ENCODE peak calls at places on chromosomes 13 and 19, in seven cellular contexts. One of them, this sample, is unnamed.

GRCh38 chr13:27997904-27998522 is 9.5 kb upstream of the URAD start:
- DNase-seq in thoracic aorta: no peak
- DNase-seq in Karpas-422: peak; percentile 79
- DNase-seq in fibroblast of lung: peak; percentile 34
- DNase-seq in SK-N-SH: no peak
- DNase-seq in ovary: no peak
- DNase-seq in bronchial epithelial cell: peak; percentile 32
- DNase-seq in this sample: no peak

GRCh38 chr19:9431475-9431874 is 3.9 kb downstream of the ZNF266 start:
- DNase-seq in thoracic aorta: no peak
- DNase-seq in Karpas-422: peak; percentile 77
- DNase-seq in fibroblast of lung: peak; percentile 15
- DNase-seq in SK-N-SH: peak; percentile 59
- DNase-seq in ovary: no peak
- DNase-seq in bronchial epithelial cell: peak; percentile 9
- DNase-seq in this sample: no peak

GRCh38 chr13:33322474-33322827 is 36.9 kb upstream of the STARD13 start:
- DNase-seq in thoracic aorta: no peak
- DNase-seq in Karpas-422: no peak
- DNase-seq in fibroblast of lung: peak; percentile 93
- DNase-seq in SK-N-SH: no peak
- DNase-seq in ovary: peak; percentile 66
- DNase-seq in bronchial epithelial cell: no peak
- DNase-seq in this sample: no peak

GRCh38 chr13:107866666-107867623 is 348.4 kb downstream of the LIG4 start:
- DNase-seq in thoracic aorta: no peak
- DNase-seq in Karpas-422: no peak
- DNase-seq in fibroblast of lung: peak; percentile 60
- DNase-seq in SK-N-SH: peak; percentile 80
- DNase-seq in ovary: no peak
- DNase-seq in bronchial epithelial cell: no peak
- DNase-seq in this sample: no peak

GRCh38 chr13:34409496-34410163 is 532.4 kb upstream of the NBEA start:
- DNase-seq in thoracic aorta: no peak
- DNase-seq in Karpas-422: no peak
- DNase-seq in fibroblast of lung: no peak
- DNase-seq in SK-N-SH: no peak
- DNase-seq in ovary: no peak
- DNase-seq in bronchial epithelial cell: no peak
- DNase-seq in this sample: no peak

GRCh38 chr13:33352023-33352422 is 66.5 kb upstream of the STARD13 start:
- DNase-seq in thoracic aorta: no peak
- DNase-seq in Karpas-422: no peak
- DNase-seq in fibroblast of lung: no peak
- DNase-seq in SK-N-SH: peak; percentile 45
- DNase-seq in ovary: no peak
- DNase-seq in bronchial epithelial cell: no peak
- DNase-seq in this sample: no peak

GRCh38 chr13:48043789-48044503 is 6.4 kb downstream of the NUDT15 start:
- DNase-seq in thoracic aorta: no peak
- DNase-seq in Karpas-422: no peak
- DNase-seq in fibroblast of lung: peak; percentile 62
- DNase-seq in SK-N-SH: no peak
- DNase-seq in ovary: no peak
- DNase-seq in bronchial epithelial cell: peak; percentile 38
- DNase-seq in this sample: no peak

GRCh38 chr19:3608750-3609322 is 2.2 kb upstream of the TBXA2R start:
- DNase-seq in thoracic aorta: no peak
- DNase-seq in Karpas-422: no peak
- DNase-seq in fibroblast of lung: no peak
- DNase-seq in SK-N-SH: no peak
- DNase-seq in ovary: peak; percentile 29
- DNase-seq in bronchial epithelial cell: no peak
- DNase-seq in this sample: no peak

GRCh38 chr19:53132231-53132991 is at the start of gene ZNF415:
- DNase-seq in thoracic aorta: peak; percentile 25
- DNase-seq in Karpas-422: peak; percentile 98
- DNase-seq in fibroblast of lung: peak; percentile 81
- DNase-seq in SK-N-SH: peak; percentile 89
- DNase-seq in ovary: peak; percentile 86
- DNase-seq in bronchial epithelial cell: peak; percentile 42
- DNase-seq in this sample: no peak

GRCh38 chr13:69857188-69857821 is 250.3 kb upstream of the ATXN8OS start:
- DNase-seq in thoracic aorta: no peak
- DNase-seq in Karpas-422: peak; percentile 85
- DNase-seq in fibroblast of lung: peak; percentile 49
- DNase-seq in SK-N-SH: peak; percentile 7
- DNase-seq in ovary: no peak
- DNase-seq in bronchial epithelial cell: peak; percentile 55
- DNase-seq in this sample: peak; percentile 8

GRCh38 chr13:50081106-50081898 is 66.1 kb downstream of the KCNRG start:
- DNase-seq in thoracic aorta: no peak
- DNase-seq in Karpas-422: peak; percentile 79
- DNase-seq in fibroblast of lung: no peak
- DNase-seq in SK-N-SH: peak; percentile 68
- DNase-seq in ovary: peak; percentile 43
- DNase-seq in bronchial epithelial cell: peak; percentile 18
- DNase-seq in this sample: peak; percentile 77

GRCh38 chr13:49436890-49437289 is 7.0 kb downstream of the CAB39L start:
- DNase-seq in thoracic aorta: no peak
- DNase-seq in Karpas-422: peak; percentile 55
- DNase-seq in fibroblast of lung: peak; percentile 82
- DNase-seq in SK-N-SH: no peak
- DNase-seq in ovary: peak; percentile 71
- DNase-seq in bronchial epithelial cell: peak; percentile 33
- DNase-seq in this sample: no peak

GRCh38 chr13:30832845-30833332 is 73.2 kb upstream of the MEDAG start:
- DNase-seq in thoracic aorta: no peak
- DNase-seq in Karpas-422: no peak
- DNase-seq in fibroblast of lung: no peak
- DNase-seq in SK-N-SH: peak; percentile 82
- DNase-seq in ovary: peak; percentile 48
- DNase-seq in bronchial epithelial cell: peak; percentile 83
- DNase-seq in this sample: no peak

GRCh38 chr13:67275351-67275989 is 45.3 kb upstream of the PCDH9 start:
- DNase-seq in thoracic aorta: no peak
- DNase-seq in Karpas-422: no peak
- DNase-seq in fibroblast of lung: no peak
- DNase-seq in SK-N-SH: no peak
- DNase-seq in ovary: no peak
- DNase-seq in bronchial epithelial cell: no peak
- DNase-seq in this sample: no peak

GRCh38 chr13:105445793-105446192 is 1089.7 kb downstream of the EFNB2 start:
- DNase-seq in thoracic aorta: no peak
- DNase-seq in Karpas-422: no peak
- DNase-seq in fibroblast of lung: peak; percentile 52
- DNase-seq in SK-N-SH: no peak
- DNase-seq in ovary: no peak
- DNase-seq in bronchial epithelial cell: no peak
- DNase-seq in this sample: no peak

GRCh38 chr13:91845612-91846011 is 447.2 kb downstream of the GPC5 start:
- DNase-seq in thoracic aorta: no peak
- DNase-seq in Karpas-422: no peak
- DNase-seq in fibroblast of lung: no peak
- DNase-seq in SK-N-SH: no peak
- DNase-seq in ovary: no peak
- DNase-seq in bronchial epithelial cell: no peak
- DNase-seq in this sample: no peak

GRCh38 chr19:35206379-35206778 is 22.2 kb downstream of the FAM187B start:
- DNase-seq in thoracic aorta: no peak
- DNase-seq in Karpas-422: no peak
- DNase-seq in fibroblast of lung: no peak
- DNase-seq in SK-N-SH: no peak
- DNase-seq in ovary: no peak
- DNase-seq in bronchial epithelial cell: no peak
- DNase-seq in this sample: peak; percentile 63

GRCh38 chr13:64470751-64471150 is 2759.4 kb downstream of the PCDH9 start:
- DNase-seq in thoracic aorta: no peak
- DNase-seq in Karpas-422: no peak
- DNase-seq in fibroblast of lung: no peak
- DNase-seq in SK-N-SH: no peak
- DNase-seq in ovary: no peak
- DNase-seq in bronchial epithelial cell: no peak
- DNase-seq in this sample: no peak

GRCh38 chr13:85618514-85618913 is 180.7 kb downstream of the SLITRK6 start:
- DNase-seq in thoracic aorta: no peak
- DNase-seq in Karpas-422: no peak
- DNase-seq in fibroblast of lung: no peak
- DNase-seq in SK-N-SH: no peak
- DNase-seq in ovary: no peak
- DNase-seq in bronchial epithelial cell: no peak
- DNase-seq in this sample: no peak

GRCh38 chr13:114334305-114335053 is 20.2 kb downstream of the CHAMP1 start:
- DNase-seq in thoracic aorta: no peak
- DNase-seq in Karpas-422: no peak
- DNase-seq in fibroblast of lung: no peak
- DNase-seq in SK-N-SH: no peak
- DNase-seq in ovary: no peak
- DNase-seq in bronchial epithelial cell: no peak
- DNase-seq in this sample: no peak

GRCh38 chr13:45718063-45718462 is 15.9 kb downstream of the CBY2 start:
- DNase-seq in thoracic aorta: no peak
- DNase-seq in Karpas-422: peak; percentile 79
- DNase-seq in fibroblast of lung: peak; percentile 32
- DNase-seq in SK-N-SH: peak; percentile 48
- DNase-seq in ovary: no peak
- DNase-seq in bronchial epithelial cell: peak; percentile 36
- DNase-seq in this sample: no peak

GRCh38 chr19:18119243-18120105 is 21.9 kb downstream of the MAST3 start:
- DNase-seq in thoracic aorta: no peak
- DNase-seq in Karpas-422: peak; percentile 69
- DNase-seq in fibroblast of lung: no peak
- DNase-seq in SK-N-SH: no peak
- DNase-seq in ovary: no peak
- DNase-seq in bronchial epithelial cell: no peak
- DNase-seq in this sample: peak; percentile 41

GRCh38 chr19:49327878-49328544 is 3.0 kb upstream of the SLC6A16 start:
- DNase-seq in thoracic aorta: no peak
- DNase-seq in Karpas-422: peak; percentile 96
- DNase-seq in fibroblast of lung: peak; percentile 20
- DNase-seq in SK-N-SH: no peak
- DNase-seq in ovary: no peak
- DNase-seq in bronchial epithelial cell: peak; percentile 36
- DNase-seq in this sample: no peak

GRCh38 chr19:5070390-5070789 is 101.5 kb downstream of the KDM4B start:
- DNase-seq in thoracic aorta: no peak
- DNase-seq in Karpas-422: no peak
- DNase-seq in fibroblast of lung: no peak
- DNase-seq in SK-N-SH: no peak
- DNase-seq in ovary: no peak
- DNase-seq in bronchial epithelial cell: no peak
- DNase-seq in this sample: no peak
- H3K27me3 ChIP-seq in thoracic aorta: no peaks in the 10 kb centered on the region
- H3K27me3 ChIP-seq in Karpas-422: no peaks in the 10 kb centered on the region
- H3K27me3 ChIP-seq in fibroblast of lung: no peaks in the 10 kb centered on the region
- H3K27me3 ChIP-seq in SK-N-SH: no peaks in the 10 kb centered on the region
- H3K27me3 ChIP-seq in ovary: no peaks in the 10 kb centered on the region
- H3K27me3 ChIP-seq in bronchial epithelial cell: no peaks in the 10 kb centered on the region
- H3K27me3 ChIP-seq in this sample: no peaks in the 10 kb centered on the region

DNA sequence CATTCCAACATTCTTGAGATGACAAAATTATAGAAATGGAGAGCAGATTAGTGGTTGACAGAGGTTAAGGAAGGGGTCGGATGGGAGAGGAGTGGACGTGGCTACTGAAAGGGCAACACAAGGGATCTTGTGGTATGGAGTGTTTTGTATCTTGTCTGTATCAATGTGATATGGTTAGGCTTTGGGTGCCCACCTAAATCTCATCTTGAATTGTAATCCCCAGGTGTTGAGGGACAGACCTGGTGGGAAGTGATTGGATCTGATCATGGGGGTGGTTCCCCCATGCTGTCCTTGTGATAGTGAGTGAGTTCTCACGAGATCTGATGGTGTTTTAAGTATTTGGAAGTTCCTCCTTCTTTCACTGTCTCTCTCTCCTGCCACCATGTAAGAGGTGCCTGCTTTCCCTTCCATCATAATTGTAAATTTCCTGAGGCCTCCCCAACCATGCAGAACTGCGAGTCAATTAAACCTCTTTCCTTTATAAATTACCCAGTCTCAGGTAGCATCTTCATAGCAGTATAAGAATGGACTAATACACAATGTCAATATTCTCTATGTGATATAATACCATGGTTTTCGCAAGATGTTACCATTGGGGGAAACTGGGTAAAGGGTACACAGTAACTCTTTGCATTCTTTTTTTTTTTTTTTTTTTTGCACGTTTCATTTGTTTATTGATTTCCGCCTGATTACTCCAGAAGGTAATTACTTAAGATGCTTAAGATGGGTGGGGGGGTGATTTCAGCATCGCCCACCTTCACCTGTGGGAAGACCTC is 4.9 kb upstream of the IFNL4 start:
- DNase-seq in thoracic aorta: no peak
- DNase-seq in Karpas-422: no peak
- DNase-seq in fibroblast of lung: no peak
- DNase-seq in SK-N-SH: no peak
- DNase-seq in ovary: no peak
- DNase-seq in bronchial epithelial cell: no peak
- DNase-seq in this sample: no peak
- H3K27me3 ChIP-seq in thoracic aorta: peaks cover 2% of the 10 kb centered on the region
- H3K27me3 ChIP-seq in Karpas-422: no peaks in the 10 kb centered on the region
- H3K27me3 ChIP-seq in fibroblast of lung: peaks cover 18% of the 10 kb centered on the region
- H3K27me3 ChIP-seq in SK-N-SH: peaks cover 4% of the 10 kb centered on the region
- H3K27me3 ChIP-seq in ovary: no peaks in the 10 kb centered on the region
- H3K27me3 ChIP-seq in bronchial epithelial cell: peaks cover 6% of the 10 kb centered on the region
- H3K27me3 ChIP-seq in this sample: no peaks in the 10 kb centered on the region

DNA sequence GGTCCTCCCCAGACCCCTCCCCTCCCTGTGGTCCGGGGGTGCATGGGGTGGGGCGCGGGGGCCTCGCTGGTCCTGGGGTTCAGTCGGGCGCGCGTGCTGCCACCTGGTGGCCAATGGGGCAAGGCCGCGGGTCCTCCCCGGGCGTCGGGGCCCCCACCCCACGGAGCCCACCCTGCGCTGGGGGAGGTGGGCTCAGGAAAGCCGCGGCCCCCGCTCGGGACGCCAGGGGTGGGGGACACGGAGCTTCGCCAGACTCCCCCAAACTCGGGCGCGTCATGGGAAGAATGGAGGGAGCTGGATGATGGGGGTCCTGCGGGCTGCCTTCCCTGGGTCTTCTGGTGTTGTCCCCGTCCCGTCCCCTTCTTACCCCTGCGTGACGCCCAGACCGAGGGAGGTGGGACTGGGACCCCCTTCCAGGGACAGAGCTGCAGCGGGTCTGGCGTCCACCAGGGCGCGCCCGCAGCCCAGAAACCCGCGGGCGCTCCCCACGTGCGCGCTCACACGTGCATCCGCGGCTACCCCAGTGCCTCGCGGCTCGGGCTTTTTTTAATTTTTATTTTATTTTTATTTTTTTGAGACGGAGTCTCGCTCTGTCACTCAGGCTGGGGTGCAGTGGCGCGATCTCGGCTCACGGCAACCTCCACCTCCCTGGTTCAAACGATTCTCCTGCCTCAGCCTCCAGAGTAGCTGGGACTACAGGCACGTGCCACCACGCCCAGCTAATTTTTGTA is 19.8 kb upstream of the TCF3 start:
- DNase-seq in thoracic aorta: no peak
- DNase-seq in Karpas-422: peak; percentile 86
- DNase-seq in fibroblast of lung: peak; percentile 40
- DNase-seq in SK-N-SH: peak; percentile 86
- DNase-seq in ovary: peak; percentile 40
- DNase-seq in bronchial epithelial cell: no peak
- DNase-seq in this sample: peak; percentile 72
- H3K27me3 ChIP-seq in thoracic aorta: peaks cover 11% of the 10 kb centered on the region
- H3K27me3 ChIP-seq in Karpas-422: no peaks in the 10 kb centered on the region
- H3K27me3 ChIP-seq in fibroblast of lung: peaks cover 20% of the 10 kb centered on the region
- H3K27me3 ChIP-seq in SK-N-SH: peaks cover 59% of the 10 kb centered on the region
- H3K27me3 ChIP-seq in ovary: peaks cover 13% of the 10 kb centered on the region
- H3K27me3 ChIP-seq in bronchial epithelial cell: peaks cover 17% of the 10 kb centered on the region
- H3K27me3 ChIP-seq in this sample: no peaks in the 10 kb centered on the region

GRCh38 chr19:45218426-45218825 is 26.8 kb downstream of the EXOC3L2 start:
- DNase-seq in thoracic aorta: no peak
- DNase-seq in Karpas-422: no peak
- DNase-seq in fibroblast of lung: no peak
- DNase-seq in SK-N-SH: no peak
- DNase-seq in ovary: no peak
- DNase-seq in bronchial epithelial cell: no peak
- DNase-seq in this sample: no peak
- H3K27me3 ChIP-seq in thoracic aorta: no peaks in the 10 kb centered on the region
- H3K27me3 ChIP-seq in Karpas-422: no peaks in the 10 kb centered on the region
- H3K27me3 ChIP-seq in fibroblast of lung: peaks cover 36% of the 10 kb centered on the region
- H3K27me3 ChIP-seq in SK-N-SH: peaks cover 53% of the 10 kb centered on the region
- H3K27me3 ChIP-seq in ovary: no peaks in the 10 kb centered on the region
- H3K27me3 ChIP-seq in bronchial epithelial cell: peaks cover 13% of the 10 kb centered on the region
- H3K27me3 ChIP-seq in this sample: no peaks in the 10 kb centered on the region

This sample was measured in GM06990.